ENCODE peak calls at places on chromosomes 3 and 15, in five cellular contexts. One of them, this sample, is unnamed.

GRCh38 chr15:35514759-35515158 is 31.2 kb downstream of the DPH6 start:
- DNase-seq in HCEC 1CT: peak; percentile 61
- DNase-seq in WTC11: no peak
- DNase-seq in GM23338: no peak
- DNase-seq in transverse colon: no peak
- DNase-seq in this sample: no peak

GRCh38 chr3:102123590-102124190 is 274.4 kb downstream of the NFKBIZ start:
- DNase-seq in transverse colon: no peak
- DNase-seq in WTC11: no peak
- DNase-seq in HCEC 1CT: no peak
- DNase-seq in GM23338: no peak
- DNase-seq in this sample: no peak

GRCh38 chr15:70555713-70556112 is 207.6 kb downstream of the UACA start:
- DNase-seq in HCEC 1CT: no peak
- DNase-seq in WTC11: no peak
- DNase-seq in GM23338: no peak
- DNase-seq in transverse colon: no peak
- DNase-seq in this sample: no peak

GRCh38 chr3:98557324-98558010 is 25.7 kb downstream of the GPR15 start:
- DNase-seq in HCEC 1CT: no peak
- DNase-seq in transverse colon: no peak
- DNase-seq in GM23338: no peak
- DNase-seq in WTC11: no peak
- DNase-seq in this sample: no peak

GRCh38 chr3:135848051-135848450 is 117.5 kb upstream of the PPP2R3A start:
- DNase-seq in WTC11: no peak
- DNase-seq in GM23338: no peak
- DNase-seq in HCEC 1CT: no peak
- DNase-seq in transverse colon: no peak
- DNase-seq in this sample: no peak

GRCh38 chr3:111906667-111907066 is 47.6 kb downstream of the PHLDB2 start:
- DNase-seq in transverse colon: no peak
- DNase-seq in HCEC 1CT: no peak
- DNase-seq in GM23338: no peak
- DNase-seq in WTC11: no peak
- DNase-seq in this sample: no peak

GRCh38 chr3:37859354-37859753 is 2.3 kb upstream of the CTDSPL start:
- DNase-seq in GM23338: no peak
- DNase-seq in transverse colon: no peak
- DNase-seq in HCEC 1CT: no peak
- DNase-seq in WTC11: no peak
- DNase-seq in this sample: no peak

GRCh38 chr15:45291822-45292582 is 40.0 kb downstream of the SLC28A2 start:
- DNase-seq in HCEC 1CT: no peak
- DNase-seq in WTC11: no peak
- DNase-seq in transverse colon: no peak
- DNase-seq in GM23338: no peak
- DNase-seq in this sample: no peak

GRCh38 chr3:149013726-149014125 is 22.4 kb downstream of the GYG1 start:
- DNase-seq in transverse colon: no peak
- DNase-seq in WTC11: no peak
- DNase-seq in GM23338: no peak
- DNase-seq in HCEC 1CT: no peak
- DNase-seq in this sample: no peak

GRCh38 chr15:57578288-57578900 is 13.3 kb upstream of the MYZAP start:
- DNase-seq in WTC11: no peak
- DNase-seq in HCEC 1CT: no peak
- DNase-seq in transverse colon: no peak
- DNase-seq in GM23338: no peak
- DNase-seq in this sample: no peak

This sample was measured in GM13977.